ENCODE peak calls at places on chromosomes 1 and 21, in seven cellular contexts. M, V, Z, W, X, A and J are unnamed samples.

GRCh38 chr1:246638941-246639655 is 72.8 kb downstream of the CNST start:
- DNase-seq in X (no peak), V (no peak), A (no peak), W (no peak), Z (no peak), M (no peak), J (no peak)

GRCh38 chr1:15178571-15179484 is 25.3 kb downstream of the TMEM51 start:
- DNase-seq in A (peak), X (no peak), W (no peak), V (peak), Z (no peak), M (peak), J (no peak)

GRCh38 chr1:186304982-186305949 is 69.8 kb downstream of the TPR start:
- DNase-seq in Z (no peak), W (no peak), X (no peak), A (no peak), M (peak), V (peak), J (no peak)

GRCh38 chr1:92804721-92805169 is 19.8 kb upstream of the EVI5 start:
- DNase-seq in Z (no peak), A (peak), V (peak), M (peak), X (no peak), W (no peak), J (peak)

GRCh38 chr1:192104135-192104534 is 54.1 kb upstream of the RGS18 start:
- DNase-seq in Z (no peak), X (no peak), W (no peak), M (no peak), V (no peak), A (no peak), J (no peak)

GRCh38 chr21:44526096-44526997 is 13.6 kb downstream of the KRTAP10-1 start:
- DNase-seq in X (no peak), W (no peak), V (no peak), M (no peak), A (no peak), Z (no peak), J (no peak)

GRCh38 chr1:216531308-216532239 is 108.3 kb upstream of the USH2A start:
- DNase-seq in M (peak), X (no peak), A (peak), W (no peak), V (peak), Z (no peak), J (no peak)

GRCh38 chr1:151612506-151613274 is 840 bp downstream of the SNX27 start:
- DNase-seq in V (peak), X (no peak), M (peak), Z (peak), W (peak), A (peak), J (peak)

GRCh38 chr1:235297579-235297978 is 30.4 kb downstream of the ARID4B start:
- DNase-seq in V (no peak), W (no peak), A (no peak), Z (no peak), M (no peak), X (no peak), J (no peak)

GRCh38 chr1:77126309-77126708 is 92.9 kb downstream of the PIGK start:
- DNase-seq in X (no peak), Z (peak), M (peak), V (peak), A (peak), W (no peak), J (no peak)

GRCh38 chr1:93140106-93140505 is 40.1 kb downstream of the TMED5 start:
- DNase-seq in A (no peak), M (no peak), Z (no peak), W (no peak), X (no peak), V (no peak), J (no peak)

GRCh38 chr21:36699546-36700294 is 805 bp downstream of the SIM2 start:
- DNase-seq in Z (no peak), V (no peak), A (no peak), M (no peak), W (no peak), X (no peak), J (no peak)

GRCh38 chr1:27011058-27011764 is 1.4 kb downstream of the TENT5B start:
- DNase-seq in A (peak), V (peak), M (peak), Z (peak), W (no peak), X (no peak), J (peak)

GRCh38 chr1:245370905-245371581 is 216.3 kb downstream of the KIF26B start:
- DNase-seq in W (no peak), X (no peak), V (no peak), A (no peak), Z (no peak), M (no peak), J (no peak)

GRCh38 chr1:162373541-162374375 is 2.9 kb downstream of the SPATA46 start:
- DNase-seq in A (no peak), X (no peak), V (peak), M (no peak), W (no peak), Z (no peak), J (no peak)

GRCh38 chr1:227234998-227235405 is 83.3 kb downstream of the CDC42BPA start:
- DNase-seq in W (no peak), A (peak), X (no peak), Z (no peak), M (peak), V (peak), J (no peak)

GRCh38 chr1:16983649-16984048 is 3.2 kb upstream of the MFAP2 start:
- DNase-seq in M (no peak), A (no peak), X (no peak), W (no peak), V (no peak), Z (no peak), J (no peak)

GRCh38 chr1:167138703-167139102 is 44.8 kb downstream of the STYXL2 start:
- DNase-seq in V (no peak), A (no peak), Z (no peak), W (no peak), M (no peak), X (no peak), J (no peak)

GRCh38 chr1:206012086-206012859 is 9.1 kb upstream of the RAB7B start:
- DNase-seq in W (peak), X (no peak), A (peak), Z (no peak), M (no peak), V (no peak), J (peak)

GRCh38 chr1:228340686-228341449 is 65.8 kb downstream of the TRIM11 start:
- DNase-seq in Z (peak), W (peak), X (peak), V (no peak), A (peak), M (no peak), J (peak)

GRCh38 chr1:204358605-204359004 is 1.1 kb downstream of the PLEKHA6 start:
- DNase-seq in V (no peak), M (no peak), Z (no peak), W (no peak), X (no peak), A (no peak), J (no peak)

GRCh38 chr1:205588691-205589445 is 42.9 kb downstream of the ELK4 start:
- DNase-seq in V (peak), Z (peak), W (no peak), M (peak), X (peak), A (peak), J (no peak)

GRCh38 chr1:85340427-85340826 is 64.0 kb upstream of the BCL10 start:
- DNase-seq in W (no peak), X (no peak), V (no peak), Z (no peak), A (no peak), M (no peak), J (no peak)